ENCODE peak calls at places on chromosome 19, in ten cellular contexts. N is kidney glomerular epithelial cell; Y is endothelial cell; J is naive B cell; D is T-helper 9 cell; K is M059J; I is right cardiac atrium; B is WERI-Rb-1; H is stimulated activated naive CD4-positive, alpha-beta T cell; W is HCT116. E is an unnamed sample.

GRCh38 chr19:5369962-5370367 is 29.4 kb upstream of the PTPRS start:
- DNase-seq in N (no peak), J (peak), H (no peak), Y (peak), B (peak), K (peak), I (peak), D (peak), W (no peak), E (peak)

GRCh38 chr19:10748195-10748923 is 30.5 kb downstream of the DNM2 start:
- DNase-seq in N (no peak), I (no peak), J (no peak), K (no peak), W (no peak), D (no peak), H (no peak), Y (no peak), B (no peak), E (no peak)

GRCh38 chr19:2034729-2035589 is 16.1 kb downstream of the MKNK2 start:
- DNase-seq in I (no peak), Y (peak), D (peak), K (no peak), H (peak), N (no peak), J (no peak), W (peak), B (no peak), E (peak)

GRCh38 chr19:23101241-23101640 is 15.6 kb upstream of the ZNF730 start:
- DNase-seq in D (no peak), B (no peak), J (no peak), Y (no peak), I (no peak), K (no peak), N (no peak), W (no peak), H (no peak), E (no peak)

GRCh38 chr19:54616840-54617560 is 13.3 kb upstream of the LILRB1 start:
- DNase-seq in D (no peak), N (no peak), Y (no peak), J (peak), W (no peak), I (no peak), H (no peak), K (no peak), B (no peak), E (no peak)

GRCh38 chr19:861756-862528 is 2.5 kb downstream of the CFD start:
- DNase-seq in N (no peak), K (no peak), D (peak), Y (no peak), H (peak), I (peak), J (peak), W (peak), B (peak), E (peak)

GRCh38 chr19:11964858-11965645 is at the start of gene ZNF763:
- DNase-seq in I (peak), B (peak), H (peak), Y (no peak), J (peak), D (peak), W (no peak), K (peak), N (peak), E (peak)

GRCh38 chr19:13260883-13261653 is 110.9 kb downstream of the IER2 start:
- DNase-seq in D (no peak), Y (no peak), H (no peak), J (no peak), W (peak), B (no peak), K (peak), I (no peak), N (peak), E (no peak)

GRCh38 chr19:49084206-49085019 is 838 bp upstream of the SNRNP70 start:
- DNase-seq in W (no peak), B (no peak), N (no peak), J (no peak), K (no peak), D (no peak), I (no peak), H (no peak), Y (no peak), E (no peak)

E was measured in activated naive CD4-positive, alpha-beta T cell treated with anti-CD3 and anti-CD28 coated beads, Interleukin-2, amount 10 ng/mL, durations not matched to agents 7 days and 5 days.